ENCODE peak calls at places on chromosomes 3 and 15, in four cellular contexts. U, V, G and J are unnamed samples.

GRCh38 chr15:33789141-33789540 is 179.2 kb upstream of the CHRM5 start:
- DNase-seq in U (no peak), V (peak), G (no peak), J (peak)

GRCh38 chr3:181210275-181210674 is 220.7 kb upstream of the DNAJC19 start:
- DNase-seq in U (no peak), V (peak), G (no peak), J (peak)

GRCh38 chr3:18393906-18394305 is 31.2 kb downstream of the SATB1 start:
- DNase-seq in U (no peak), V (no peak), G (no peak), J (peak)

GRCh38 chr3:25582242-25582641 is 82.5 kb downstream of the TOP2B start:
- DNase-seq in U (no peak), V (peak), G (no peak), J (peak)

GRCh38 chr15:76147906-76148553 is 88.2 kb downstream of the TMEM266 start:
- DNase-seq in U (peak), V (peak), G (peak), J (peak)

GRCh38 chr3:69452295-69452694 is 66.4 kb upstream of the FRMD4B start:
- DNase-seq in U (no peak), V (no peak), G (no peak), J (no peak)

GRCh38 chr3:139530717-139531116 is 8.8 kb downstream of the RBP1 start:
- DNase-seq in U (no peak), V (no peak), G (no peak), J (no peak)

GRCh38 chr3:123064506-123064905 is 2.3 kb upstream of the PDIA5 start:
- DNase-seq in U (no peak), V (no peak), G (no peak), J (no peak)

GRCh38 chr15:69175536-69175935 is 15.1 kb downstream of the GLCE start:
- DNase-seq in U (no peak), V (no peak), G (no peak), J (no peak)

GRCh38 chr3:160027541-160028195 is 39.0 kb downstream of the IL12A start:
- DNase-seq in U (no peak), V (no peak), G (no peak), J (peak)

GRCh38 chr3:87309601-87310000 is 33.2 kb upstream of the POU1F1 start:
- DNase-seq in U (no peak), V (no peak), G (no peak), J (no peak)

GRCh38 chr3:8767667-8768363 is 1.6 kb downstream of the OXTR start:
- DNase-seq in U (peak), V (peak), G (peak), J (no peak)

GRCh38 chr3:134364061-134364935 is 9.9 kb downstream of the AMOTL2 start:
- DNase-seq in U (peak), V (peak), G (peak), J (peak)

GRCh38 chr3:149641011-149641728 is 16.7 kb downstream of the WWTR1 start:
- DNase-seq in U (no peak), V (no peak), G (no peak), J (no peak)

GRCh38 chr3:149635396-149635795 is 22.4 kb downstream of the WWTR1 start:
- DNase-seq in U (no peak), V (no peak), G (no peak), J (no peak)

GRCh38 chr3:149639093-149639486 is 18.7 kb downstream of the WWTR1 start:
- DNase-seq in U (no peak), V (no peak), G (no peak), J (no peak)

GRCh38 chr3:149634573-149634972 is 23.3 kb downstream of the WWTR1 start:
- DNase-seq in U (no peak), V (no peak), G (no peak), J (no peak)

GRCh38 chr3:149638401-149639092 is 19.3 kb downstream of the WWTR1 start:
- DNase-seq in U (no peak), V (no peak), G (no peak), J (peak)
- H3K4me2 ChIP-seq in U (no peak), V (no peak), G (no peak), J (peak)

GRCh38 chr3:2727566-2728318 is 382.4 kb downstream of the IL5RA start:
- DNase-seq in U (no peak), V (no peak), G (no peak), J (no peak)
- H4K5ac ChIP-seq in U (no peak), V (no peak), G (no peak), J (no peak)

GRCh38 chr15:29312387-29312786 is 42.8 kb upstream of the NSMCE3 start:
- DNase-seq in U (no peak), V (no peak), G (no peak), J (peak)
- H3K4me2 ChIP-seq in U (no peak), V (no peak), G (no peak), J (no peak)

GRCh38 chr15:73709241-73709640 is 25.1 kb downstream of the CD276 start:
- DNase-seq in U (no peak), V (no peak), G (no peak), J (no peak)
- H4K5ac ChIP-seq in U (no peak), V (no peak), G (no peak), J (no peak)